ENCODE peak calls at places on chromosomes 12 and 14, in seven cellular contexts. One of them, this sample, is unnamed. For H3K27me3, the result is how much of the 10 kb centered on the place peaks cover.

GRCh38 chr14:103832046-103832445 is 15.3 kb downstream of the PPP1R13B start:
- DNase-seq in stomach: no peak
- DNase-seq in right atrium auricular region: no peak
- DNase-seq in upper lobe of right lung: no peak
- DNase-seq in WERI-Rb-1: no peak
- DNase-seq in heart right ventricle: no peak
- DNase-seq in keratinocyte: no peak
- DNase-seq in this sample: no peak

GRCh38 chr14:46717211-46717610 is 65.6 kb upstream of the RPL10L start:
- DNase-seq in right atrium auricular region: no peak
- DNase-seq in WERI-Rb-1: no peak
- DNase-seq in keratinocyte: no peak
- DNase-seq in upper lobe of right lung: no peak
- DNase-seq in heart right ventricle: no peak
- DNase-seq in stomach: no peak
- DNase-seq in this sample: no peak

GRCh38 chr12:124217508-124217981 is 77.3 kb upstream of the RFLNA start:
- DNase-seq in upper lobe of right lung: no peak
- DNase-seq in keratinocyte: no peak
- DNase-seq in right atrium auricular region: no peak
- DNase-seq in WERI-Rb-1: peak
- DNase-seq in stomach: no peak
- DNase-seq in heart right ventricle: no peak
- DNase-seq in this sample: no peak

GRCh38 chr12:7161811-7162210 is 27.7 kb upstream of the PEX5 start:
- DNase-seq in keratinocyte: no peak
- DNase-seq in upper lobe of right lung: no peak
- DNase-seq in stomach: no peak
- DNase-seq in right atrium auricular region: no peak
- DNase-seq in WERI-Rb-1: no peak
- DNase-seq in heart right ventricle: no peak
- DNase-seq in this sample: peak

GRCh38 chr14:51448831-51449665 is 202.7 kb upstream of the FRMD6 start:
- DNase-seq in WERI-Rb-1: peak
- DNase-seq in right atrium auricular region: no peak
- DNase-seq in upper lobe of right lung: no peak
- DNase-seq in keratinocyte: no peak
- DNase-seq in stomach: no peak
- DNase-seq in heart right ventricle: no peak
- DNase-seq in this sample: peak

GRCh38 chr14:67240168-67240932 is 885 bp upstream of the PALS1 start:
- DNase-seq in right atrium auricular region: peak
- DNase-seq in stomach: peak
- DNase-seq in upper lobe of right lung: peak
- DNase-seq in WERI-Rb-1: peak
- DNase-seq in heart right ventricle: peak
- DNase-seq in keratinocyte: no peak
- DNase-seq in this sample: peak

GRCh38 chr14:96249016-96249415 is 7.0 kb upstream of the BDKRB1 start:
- DNase-seq in WERI-Rb-1: no peak
- DNase-seq in heart right ventricle: no peak
- DNase-seq in upper lobe of right lung: peak
- DNase-seq in keratinocyte: no peak
- DNase-seq in right atrium auricular region: no peak
- DNase-seq in stomach: no peak
- DNase-seq in this sample: no peak

GRCh38 chr14:74655597-74656389 is 43.8 kb upstream of the LTBP2 start:
- DNase-seq in stomach: no peak
- DNase-seq in upper lobe of right lung: no peak
- DNase-seq in heart right ventricle: no peak
- DNase-seq in right atrium auricular region: no peak
- DNase-seq in WERI-Rb-1: no peak
- DNase-seq in keratinocyte: no peak
- DNase-seq in this sample: no peak

GRCh38 chr12:47164730-47165439 is 85.1 kb upstream of the AMIGO2 start:
- DNase-seq in stomach: no peak
- DNase-seq in keratinocyte: no peak
- DNase-seq in upper lobe of right lung: no peak
- DNase-seq in right atrium auricular region: no peak
- DNase-seq in heart right ventricle: no peak
- DNase-seq in WERI-Rb-1: no peak
- DNase-seq in this sample: no peak

GRCh38 chr12:44385964-44386363 is 490.2 kb downstream of the NELL2 start:
- DNase-seq in right atrium auricular region: no peak
- DNase-seq in heart right ventricle: no peak
- DNase-seq in stomach: no peak
- DNase-seq in WERI-Rb-1: no peak
- DNase-seq in keratinocyte: no peak
- DNase-seq in upper lobe of right lung: no peak
- DNase-seq in this sample: no peak

DNA sequence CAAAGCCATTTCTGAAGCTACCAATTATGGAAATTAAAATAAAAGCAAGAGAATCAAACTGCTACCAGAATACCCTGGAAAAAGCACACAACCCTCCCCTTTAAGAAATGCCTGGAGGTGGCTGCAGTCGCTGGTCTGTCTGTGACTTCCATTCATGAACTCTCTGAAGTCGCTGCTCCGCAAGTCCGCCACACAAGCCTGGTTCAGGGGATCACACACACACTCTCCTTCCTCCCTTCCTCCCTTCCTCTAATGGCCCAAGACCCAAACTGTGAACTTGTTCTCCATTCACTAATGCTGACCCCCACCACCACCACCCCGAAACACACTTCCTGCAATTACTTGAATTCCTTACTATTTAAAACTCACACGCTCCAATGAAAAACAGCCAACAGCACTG is 974 bp upstream of the LMO3 start:
- DNase-seq in stomach: no peak
- DNase-seq in upper lobe of right lung: no peak
- DNase-seq in heart right ventricle: peak
- DNase-seq in right atrium auricular region: no peak
- DNase-seq in keratinocyte: no peak
- DNase-seq in WERI-Rb-1: no peak
- DNase-seq in this sample: no peak
- H3K27me3 ChIP-seq in stomach: under half
- H3K27me3 ChIP-seq in upper lobe of right lung: under half
- H3K27me3 ChIP-seq in heart right ventricle: half or more
- H3K27me3 ChIP-seq in right atrium auricular region: under half
- H3K27me3 ChIP-seq in keratinocyte: half or more
- H3K27me3 ChIP-seq in WERI-Rb-1: under half
- H3K27me3 ChIP-seq in this sample: under half

GRCh38 chr14:64910847-64911495 is 3.3 kb upstream of the CHURC1 start:
- DNase-seq in heart right ventricle: no peak
- DNase-seq in right atrium auricular region: no peak
- DNase-seq in keratinocyte: no peak
- DNase-seq in WERI-Rb-1: peak
- DNase-seq in stomach: no peak
- DNase-seq in upper lobe of right lung: no peak
- DNase-seq in this sample: no peak
- TF ChIP-seq CTCF in heart right ventricle: peak
- TF ChIP-seq CTCF in right atrium auricular region: no peak
- TF ChIP-seq CTCF in keratinocyte: peak
- TF ChIP-seq CTCF in WERI-Rb-1: peak
- TF ChIP-seq CTCF in stomach: no peak
- TF ChIP-seq CTCF in upper lobe of right lung: peak
- TF ChIP-seq CTCF in this sample: peak

GRCh38 chr14:61720302-61720677 is 25.0 kb downstream of the HIF1A start:
- DNase-seq in keratinocyte: no peak
- DNase-seq in upper lobe of right lung: no peak
- DNase-seq in heart right ventricle: no peak
- DNase-seq in stomach: no peak
- DNase-seq in WERI-Rb-1: no peak
- DNase-seq in right atrium auricular region: no peak
- DNase-seq in this sample: no peak
- H3K27ac ChIP-seq in keratinocyte: no peak
- H3K27ac ChIP-seq in upper lobe of right lung: no peak
- H3K27ac ChIP-seq in heart right ventricle: peak
- H3K27ac ChIP-seq in stomach: no peak
- H3K27ac ChIP-seq in WERI-Rb-1: no peak
- H3K27ac ChIP-seq in right atrium auricular region: peak
- H3K27ac ChIP-seq in this sample: peak

DNA sequence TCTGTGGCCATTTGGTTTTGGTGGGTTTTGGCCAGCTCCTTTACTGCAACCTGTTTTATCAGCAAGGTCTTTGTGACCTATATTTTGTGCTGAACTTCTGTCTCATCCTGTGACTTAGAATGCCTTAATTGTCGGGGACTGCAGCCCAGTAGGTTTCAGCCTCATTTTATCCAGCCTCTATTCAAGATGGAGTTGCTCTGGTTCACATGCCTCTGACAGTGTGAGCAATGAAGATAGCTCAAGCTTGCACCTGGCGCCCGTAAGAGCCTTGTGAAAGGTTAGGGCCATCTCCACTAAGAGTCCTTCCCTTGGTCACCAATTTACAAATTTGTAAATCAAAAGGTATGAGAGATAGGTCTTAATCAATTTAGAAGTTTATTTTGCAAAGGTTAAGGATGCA is 19.4 kb downstream of the SLCO1B3 start:
- DNase-seq in keratinocyte: no peak
- DNase-seq in heart right ventricle: no peak
- DNase-seq in stomach: no peak
- DNase-seq in upper lobe of right lung: no peak
- DNase-seq in WERI-Rb-1: no peak
- DNase-seq in right atrium auricular region: no peak
- DNase-seq in this sample: no peak
- H3K27me3 ChIP-seq in keratinocyte: under half
- H3K27me3 ChIP-seq in heart right ventricle: under half
- H3K27me3 ChIP-seq in stomach: under half
- H3K27me3 ChIP-seq in upper lobe of right lung: under half
- H3K27me3 ChIP-seq in WERI-Rb-1: under half
- H3K27me3 ChIP-seq in right atrium auricular region: under half
- H3K27me3 ChIP-seq in this sample: under half

GRCh38 chr14:95196268-95196667 is 38.9 kb upstream of the DICER1 start:
- DNase-seq in stomach: no peak
- DNase-seq in heart right ventricle: no peak
- DNase-seq in keratinocyte: no peak
- DNase-seq in right atrium auricular region: no peak
- DNase-seq in upper lobe of right lung: no peak
- DNase-seq in WERI-Rb-1: no peak
- DNase-seq in this sample: no peak
- TF ChIP-seq CTCF in stomach: no peak
- TF ChIP-seq CTCF in heart right ventricle: peak
- TF ChIP-seq CTCF in keratinocyte: peak
- TF ChIP-seq CTCF in right atrium auricular region: no peak
- TF ChIP-seq CTCF in upper lobe of right lung: peak
- TF ChIP-seq CTCF in WERI-Rb-1: peak
- TF ChIP-seq CTCF in this sample: peak

GRCh38 chr14:76953196-76953945 is 75.1 kb downstream of the IRF2BPL start:
- DNase-seq in upper lobe of right lung: peak
- DNase-seq in right atrium auricular region: peak
- DNase-seq in stomach: peak
- DNase-seq in WERI-Rb-1: no peak
- DNase-seq in heart right ventricle: peak
- DNase-seq in keratinocyte: peak
- DNase-seq in this sample: peak

GRCh38 chr14:76956253-76957090 is 72.0 kb downstream of the IRF2BPL start:
- DNase-seq in right atrium auricular region: peak
- DNase-seq in upper lobe of right lung: peak
- DNase-seq in stomach: peak
- DNase-seq in heart right ventricle: peak
- DNase-seq in keratinocyte: peak
- DNase-seq in WERI-Rb-1: peak
- DNase-seq in this sample: peak

GRCh38 chr14:76954371-76954770 is 74.1 kb downstream of the IRF2BPL start:
- DNase-seq in WERI-Rb-1: no peak
- DNase-seq in keratinocyte: no peak
- DNase-seq in right atrium auricular region: no peak
- DNase-seq in heart right ventricle: no peak
- DNase-seq in stomach: no peak
- DNase-seq in upper lobe of right lung: no peak
- DNase-seq in this sample: no peak

GRCh38 chr14:76955575-76956252 is 72.8 kb downstream of the IRF2BPL start:
- DNase-seq in keratinocyte: no peak
- DNase-seq in WERI-Rb-1: no peak
- DNase-seq in right atrium auricular region: peak
- DNase-seq in upper lobe of right lung: no peak
- DNase-seq in stomach: no peak
- DNase-seq in heart right ventricle: no peak
- DNase-seq in this sample: peak

GRCh38 chr14:76954791-76955190 is 73.7 kb downstream of the IRF2BPL start:
- DNase-seq in right atrium auricular region: no peak
- DNase-seq in keratinocyte: no peak
- DNase-seq in stomach: no peak
- DNase-seq in upper lobe of right lung: no peak
- DNase-seq in WERI-Rb-1: no peak
- DNase-seq in heart right ventricle: no peak
- DNase-seq in this sample: no peak
- H3K27ac ChIP-seq in right atrium auricular region: peak
- H3K27ac ChIP-seq in keratinocyte: peak
- H3K27ac ChIP-seq in stomach: peak
- H3K27ac ChIP-seq in upper lobe of right lung: peak
- H3K27ac ChIP-seq in WERI-Rb-1: peak
- H3K27ac ChIP-seq in heart right ventricle: peak
- H3K27ac ChIP-seq in this sample: peak

DNA sequence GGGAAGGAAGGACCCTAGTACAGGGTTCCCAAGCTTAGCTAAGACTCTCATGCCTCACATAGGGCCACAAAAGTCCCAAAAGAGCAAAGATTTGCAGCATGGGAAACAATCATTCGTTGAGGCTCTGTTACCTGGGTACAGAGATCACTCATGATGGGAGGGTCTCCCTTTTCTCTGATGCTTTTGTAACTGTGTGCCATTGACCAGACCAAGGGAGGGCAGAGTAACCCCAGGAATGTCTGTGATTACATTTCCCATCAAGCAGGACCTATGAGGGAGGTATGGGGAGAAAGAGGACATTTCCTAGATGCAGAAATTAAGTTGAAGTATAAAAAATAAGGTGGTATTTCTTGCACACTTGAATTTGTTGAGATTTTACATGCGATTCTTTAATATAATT is 16.4 kb upstream of the DLGAP5 start:
- DNase-seq in right atrium auricular region: no peak
- DNase-seq in upper lobe of right lung: no peak
- DNase-seq in heart right ventricle: no peak
- DNase-seq in keratinocyte: no peak
- DNase-seq in WERI-Rb-1: no peak
- DNase-seq in stomach: no peak
- DNase-seq in this sample: no peak
- H3K27me3 ChIP-seq in right atrium auricular region: under half
- H3K27me3 ChIP-seq in upper lobe of right lung: under half
- H3K27me3 ChIP-seq in heart right ventricle: under half
- H3K27me3 ChIP-seq in keratinocyte: under half
- H3K27me3 ChIP-seq in WERI-Rb-1: under half
- H3K27me3 ChIP-seq in stomach: under half
- H3K27me3 ChIP-seq in this sample: under half